ENCODE peak calls at places on chromosomes 4 and X, in nine cellular contexts. K is mucosa of descending colon, W is osteoblast, Y is GM23338, N is A673, Z is HepG2, B is dorsolateral prefrontal cortex, S is fibroblast of pulmonary artery, U is heart left ventricle. M is an unnamed sample.

GRCh38 chr4:15906024-15906443 is 32.5 kb downstream of the FGFBP1 start:
- DNase-seq in K (peak; percentile 90), W (no peak), Y (peak; percentile 75), N (no peak), Z (no peak), B (no peak), S (peak; percentile 14), U (peak; percentile 65), M (no peak)

GRCh38 chrX:99078301-99078700 is 1331.8 kb downstream of the PCDH19 start:
- DNase-seq in K (no peak), W (no peak), Y (no peak), N (no peak), Z (peak; percentile 0), B (no peak), S (no peak), U (no peak), M (no peak)

GRCh38 chr4:54657556-54658313 is at the start of gene KIT:
- DNase-seq in K (peak; percentile 63), W (peak; percentile 71), Y (peak; percentile 93), N (peak; percentile 67), Z (no peak), B (no peak), S (peak; percentile 15), U (peak; percentile 69), M (peak; percentile 12)

GRCh38 chr4:137226900-137227299 is 305.4 kb downstream of the PCDH18 start:
- DNase-seq in K (no peak), W (no peak), Y (peak; percentile 51), N (peak; percentile 4), Z (no peak), B (no peak), S (peak; percentile 36), U (no peak), M (no peak)

GRCh38 chrX:44708470-44708869 is 135.4 kb upstream of the DUSP21 start:
- DNase-seq in K (no peak), W (no peak), Y (no peak), N (no peak), Z (no peak), B (no peak), S (no peak), U (no peak), M (no peak)

GRCh38 chrX:19888419-19888879 is 1.0 kb upstream of the SH3KBP1 start:
- DNase-seq in K (no peak), W (peak; percentile 94), Y (peak; percentile 75), N (peak; percentile 73), Z (peak; percentile 78), B (no peak), S (peak; percentile 82), U (no peak), M (peak; percentile 35)

GRCh38 chrX:134794692-134795091 is 136.4 kb upstream of the PLAC1 start:
- DNase-seq in K (no peak), W (peak; percentile 75), Y (no peak), N (no peak), Z (no peak), B (no peak), S (no peak), U (no peak), M (no peak)

GRCh38 chr4:4519296-4519898 is 22.5 kb downstream of the STX18 start:
- DNase-seq in K (no peak), W (no peak), Y (peak; percentile 67), N (peak; percentile 42), Z (no peak), B (no peak), S (peak; percentile 35), U (no peak), M (no peak)

GRCh38 chr4:7207791-7208231 is 15.5 kb downstream of the SORCS2 start:
- DNase-seq in K (no peak), W (no peak), Y (no peak), N (no peak), Z (no peak), B (no peak), S (peak; percentile 34), U (no peak), M (no peak)

GRCh38 chr4:137705171-137705783 is 173.0 kb upstream of the PCDH18 start:
- DNase-seq in K (no peak), W (peak; percentile 34), Y (no peak), N (no peak), Z (no peak), B (no peak), S (peak; percentile 97), U (no peak), M (no peak)

GRCh38 chrX:11371106-11371505 is 77.9 kb downstream of the AMELX start:
- DNase-seq in K (no peak), W (no peak), Y (no peak), N (no peak), Z (no peak), B (no peak), S (no peak), U (no peak), M (no peak)

DNA sequence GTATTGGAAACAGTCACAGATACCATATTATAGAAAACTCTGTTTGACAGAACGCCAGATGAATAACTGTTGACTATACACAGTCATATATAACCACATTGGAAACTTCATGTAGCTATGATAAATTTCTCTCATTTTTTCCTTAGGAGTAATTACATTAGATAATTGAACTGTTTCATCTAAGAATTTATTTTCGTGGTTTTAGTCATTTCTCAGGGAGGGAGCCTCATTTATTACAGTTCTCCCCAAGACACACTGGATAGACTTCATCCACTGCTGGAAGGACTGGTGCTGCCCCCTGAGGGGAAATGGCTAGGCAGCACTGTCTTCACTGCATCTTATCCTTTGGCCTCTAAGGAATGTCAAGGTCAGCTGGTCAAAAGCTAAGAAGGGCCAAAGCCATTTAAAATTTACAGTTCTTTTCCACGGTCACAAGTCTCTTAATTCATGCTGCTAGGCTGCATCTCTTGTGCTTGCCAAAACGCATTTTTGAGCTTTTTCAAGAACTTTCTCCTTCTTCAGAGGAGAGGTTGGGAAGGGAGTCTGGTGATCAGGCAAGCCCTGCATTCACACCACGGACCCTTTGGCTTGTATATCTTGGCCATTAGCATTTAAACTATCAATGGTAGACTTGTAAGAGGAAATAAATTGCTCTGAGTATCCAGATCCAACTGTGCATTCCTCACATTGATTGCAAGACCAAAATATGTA is 145.1 kb downstream of the CBR4 start:
- DNase-seq in K (no peak), W (peak; percentile 54), Y (peak; percentile 70), N (no peak), Z (no peak), B (no peak), S (peak; percentile 56), U (no peak), M (no peak)
- TF ChIP-seq CTCF in K (no peak), W (peak; percentile 61), Y (peak; percentile 53), N (peak; percentile 32), Z (no peak), B (no peak), S (peak; percentile 44), U (peak; percentile 15), M (no peak)

GRCh38 chr4:123651127-123651526 is 254.5 kb downstream of the SPRY1 start:
- DNase-seq in K (no peak), W (no peak), Y (no peak), N (no peak), Z (no peak), B (no peak), S (peak; percentile 55), U (no peak), M (no peak)

GRCh38 chr4:123651536-123652175 is 255.1 kb downstream of the SPRY1 start:
- DNase-seq in K (no peak), W (no peak), Y (no peak), N (no peak), Z (no peak), B (no peak), S (no peak), U (no peak), M (no peak)

GRCh38 chr4:123649644-123650356 is 253.2 kb downstream of the SPRY1 start:
- DNase-seq in K (no peak), W (no peak), Y (peak; percentile 54), N (peak; percentile 13), Z (peak; percentile 92), B (no peak), S (peak; percentile 94), U (no peak), M (no peak)

GRCh38 chr4:123652501-123652900 is 255.9 kb downstream of the SPRY1 start:
- DNase-seq in K (no peak), W (no peak), Y (no peak), N (no peak), Z (no peak), B (no peak), S (peak; percentile 57), U (no peak), M (no peak)

GRCh38 chr4:123649248-123649643 is 252.7 kb downstream of the SPRY1 start:
- DNase-seq in K (no peak), W (no peak), Y (no peak), N (no peak), Z (no peak), B (no peak), S (no peak), U (no peak), M (no peak)
- H3K4me3 ChIP-seq in K (no peak overlapping the region), W (peak overlapping the region; percentile 20), Y (no peak overlapping the region), N (no peak overlapping the region), Z (peak overlapping the region; percentile 47), B (no peak overlapping the region), S (no peak overlapping the region), U (no peak overlapping the region), M (no peak overlapping the region)

GRCh38 chr4:56406151-56406550 is 18.9 kb upstream of the AASDH start:
- DNase-seq in K (no peak), W (no peak), Y (no peak), N (no peak), Z (no peak), B (no peak), S (no peak), U (no peak), M (no peak)

GRCh38 chr4:56405016-56405415 is 17.7 kb upstream of the AASDH start:
- DNase-seq in K (no peak), W (no peak), Y (no peak), N (no peak), Z (no peak), B (no peak), S (peak; percentile 18), U (no peak), M (no peak)

DNA sequence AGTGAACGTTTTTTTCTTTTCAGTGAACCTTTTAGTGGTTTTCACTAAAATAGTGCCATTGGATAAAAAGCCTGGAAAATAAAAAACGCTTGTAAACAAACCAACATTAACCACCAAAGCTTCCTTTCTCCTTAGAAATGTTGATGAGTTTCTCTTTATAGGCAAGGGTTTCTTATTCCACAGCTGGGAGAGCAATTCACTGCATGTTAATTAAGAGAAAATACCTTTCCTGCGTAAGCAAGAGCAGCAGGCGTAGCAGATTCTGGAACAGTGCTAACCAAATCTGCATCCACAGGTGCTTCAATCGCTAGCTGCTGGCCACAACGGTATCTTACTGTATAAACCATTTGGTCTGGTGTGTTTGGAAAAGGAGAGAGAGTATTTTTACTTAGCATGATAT is 13.3 kb upstream of the AASDH start:
- DNase-seq in K (no peak), W (no peak), Y (peak; percentile 84), N (no peak), Z (no peak), B (no peak), S (no peak), U (no peak), M (no peak)
- TF ChIP-seq CTCF in K (no peak), W (no peak), Y (no peak), N (no peak), Z (no peak), B (no peak), S (no peak), U (no peak), M (no peak)

DNA sequence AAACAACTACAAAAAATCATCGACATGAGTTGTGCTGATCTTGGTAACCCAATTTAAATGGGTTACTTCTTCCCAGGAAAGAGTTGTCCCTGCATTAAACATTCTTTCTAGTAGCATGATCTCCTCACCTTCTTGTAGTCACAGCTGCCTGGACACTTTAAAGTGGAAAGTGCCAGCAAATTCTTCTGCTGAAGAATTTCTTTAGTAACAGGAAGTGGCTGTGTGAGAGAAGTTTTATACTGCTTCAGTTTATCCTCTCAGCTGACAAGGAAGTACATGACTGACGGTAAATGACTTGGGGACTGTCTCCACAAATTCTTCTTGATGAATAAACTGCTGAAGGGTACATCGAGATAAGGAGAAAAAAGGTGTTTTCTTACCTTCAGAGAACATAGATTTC is 18.2 kb upstream of the TNIP3 start:
- DNase-seq in K (no peak), W (no peak), Y (no peak), N (no peak), Z (no peak), B (no peak), S (peak; percentile 40), U (no peak), M (no peak)
- H3K4me3 ChIP-seq in K (no peak overlapping the region), W (peak overlapping the region; percentile 44), Y (no peak overlapping the region), N (no peak overlapping the region), Z (no peak overlapping the region), B (no peak overlapping the region), S (no peak overlapping the region), U (no peak overlapping the region), M (no peak overlapping the region)